ENCODE peak calls at places on chromosome 16, in four cellular contexts. S is GM23338, K is GM23248, X is neural progenitor cell. D is an unnamed sample. For H3K4me1, the result is how much of the 10 kb centered on the place peaks cover.

GRCh38 chr16:3810818-3811217 is 69.7 kb downstream of the CREBBP start:
- DNase-seq in S (peak), K (no peak), X (no peak), D (no peak)

GRCh38 chr16:53566568-53566967 is 63.6 kb upstream of the AKTIP start:
- DNase-seq in S (no peak), K (no peak), X (no peak), D (no peak)

GRCh38 chr16:50444546-50444945 is 75.8 kb upstream of the BRD7 start:
- DNase-seq in S (no peak), K (no peak), X (no peak), D (no peak)

GRCh38 chr16:25748099-25748654 is 56.4 kb downstream of the HS3ST4 start:
- DNase-seq in S (no peak), K (no peak), X (no peak), D (no peak)

GRCh38 chr16:79269211-79269863 is 331.2 kb downstream of the MAF start:
- DNase-seq in S (no peak), K (no peak), X (no peak), D (peak)

GRCh38 chr16:67641779-67642708 is 2.9 kb upstream of the CARMIL2 start:
- DNase-seq in S (no peak), K (peak), X (no peak), D (no peak)

GRCh38 chr16:87438611-87438985 is 46.5 kb downstream of the MAP1LC3B start:
- DNase-seq in S (no peak), K (no peak), X (no peak), D (no peak)

GRCh38 chr16:20807822-20808207 is 1.5 kb downstream of the REXO5 start:
- DNase-seq in S (no peak), K (no peak), X (no peak), D (no peak)

GRCh38 chr16:27728691-27729090 is 178.7 kb downstream of the KATNIP start:
- DNase-seq in S (no peak), K (no peak), X (no peak), D (no peak)

GRCh38 chr16:11576427-11577289 is 10.1 kb downstream of the LITAF start:
- DNase-seq in S (no peak), K (no peak), X (no peak), D (peak)

GRCh38 chr16:4633910-4634635 is 9.4 kb downstream of the MGRN1 start:
- DNase-seq in S (no peak), K (no peak), X (no peak), D (no peak)

GRCh38 chr16:78584991-78585390 is 485.5 kb downstream of the WWOX start:
- DNase-seq in S (no peak), K (no peak), X (no peak), D (no peak)

GRCh38 chr16:72172105-72173034 is at the start of gene PMFBP1:
- DNase-seq in S (peak), K (peak), X (no peak), D (peak)

GRCh38 chr16:87383522-87384161 is at the start of gene FBXO31:
- DNase-seq in S (peak), K (peak), X (peak), D (peak)

GRCh38 chr16:49952386-49952785 is 72.6 kb upstream of the CNEP1R1 start:
- DNase-seq in S (no peak), K (no peak), X (no peak), D (no peak)

GRCh38 chr16:88943741-88944140 is 33.3 kb downstream of the CBFA2T3 start:
- DNase-seq in S (no peak), K (no peak), X (no peak), D (no peak)

GRCh38 chr16:54346046-54346445 is 59.5 kb upstream of the IRX3 start:
- DNase-seq in S (no peak), K (peak), X (no peak), D (no peak)

GRCh38 chr16:87919681-87919994 is 16.7 kb downstream of the CA5A start:
- DNase-seq in S (peak), K (no peak), X (peak), D (no peak)

GRCh38 chr16:12220721-12221120 is 244.2 kb downstream of the SNX29 start:
- DNase-seq in S (no peak), K (no peak), X (no peak), D (no peak)

GRCh38 chr16:4381935-4382794 is 10.5 kb downstream of the VASN start:
- DNase-seq in S (peak), K (no peak), X (no peak), D (no peak)

GRCh38 chr16:5069048-5069447 is 2.6 kb upstream of the ALG1 start:
- DNase-seq in S (no peak), K (no peak), X (no peak), D (no peak)

GRCh38 chr16:16110111-16110490 is 113.2 kb downstream of the ABCC6 start:
- DNase-seq in S (no peak), K (no peak), X (no peak), D (no peak)

GRCh38 chr16:52912565-52913173 is 140.0 kb downstream of the CHD9NB start:
- DNase-seq in S (peak), K (peak), X (peak), D (peak)

GRCh38 chr16:87553174-87553573 is 49.1 kb upstream of the JPH3 start:
- DNase-seq in S (no peak), K (no peak), X (no peak), D (no peak)

GRCh38 chr16:78669994-78670393 is 570.5 kb downstream of the WWOX start:
- DNase-seq in S (no peak), K (peak), X (peak), D (no peak)

GRCh38 chr16:47204736-47205499 is 61.2 kb upstream of the NETO2 start:
- DNase-seq in S (peak), K (no peak), X (peak), D (no peak)

GRCh38 chr16:68843482-68844210 is at the start of gene TANGO6:
- DNase-seq in S (peak), K (peak), X (peak), D (peak)

GRCh38 chr16:4425378-4426020 is at the start of gene DNAJA3:
- DNase-seq in S (peak), K (peak), X (peak), D (peak)

GRCh38 chr16:79331064-79331463 is 269.5 kb downstream of the MAF start:
- DNase-seq in S (no peak), K (no peak), X (no peak), D (no peak)

GRCh38 chr16:19559242-19559910 is 3.9 kb downstream of the VPS35L start:
- DNase-seq in S (peak), K (peak), X (peak), D (peak)

GRCh38 chr16:17777461-17777863 is 306.7 kb upstream of the XYLT1 start:
- DNase-seq in S (no peak), K (peak), X (no peak), D (no peak)

GRCh38 chr16:70696368-70696767 is 10.5 kb upstream of the MTSS2 start:
- DNase-seq in S (no peak), K (no peak), X (no peak), D (no peak)
- H3K4me1 ChIP-seq in S (under half), K (under half), X (under half), D (under half)

DNA sequence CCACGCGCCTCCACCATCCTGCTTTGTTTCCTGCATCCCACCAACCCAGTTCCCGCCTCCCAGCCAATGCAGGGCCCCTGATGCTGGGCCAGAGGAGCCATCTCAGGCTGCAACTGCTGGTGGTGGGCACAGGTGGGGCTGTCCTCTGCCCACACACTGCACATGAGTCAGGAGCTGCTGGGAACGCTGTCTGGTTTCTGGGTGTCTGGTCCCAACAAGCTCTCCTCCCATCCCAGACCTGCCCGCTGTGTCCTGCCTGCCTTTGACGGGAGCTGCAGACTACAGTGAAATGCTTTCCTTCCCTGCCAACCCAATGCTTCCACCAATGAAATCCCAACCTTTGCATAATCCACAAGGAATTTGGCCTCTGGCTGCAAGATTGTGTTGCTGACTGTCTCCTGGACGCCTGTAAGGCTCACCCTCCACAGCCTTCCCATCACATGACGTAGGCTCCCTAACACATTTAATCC is 98.9 kb downstream of the N4BP1 start:
- DNase-seq in S (no peak), K (peak), X (peak), D (no peak)
- TF ChIP-seq EZH2phosphoT487 in S (no peak), K (no peak), X (no peak), D (no peak)

GRCh38 chr16:84500531-84500930 is 3.9 kb downstream of the MEAK7 start:
- DNase-seq in S (no peak), K (no peak), X (no peak), D (no peak)
- H3K27ac ChIP-seq in S (no peak), K (peak), X (no peak), D (no peak)

DNA sequence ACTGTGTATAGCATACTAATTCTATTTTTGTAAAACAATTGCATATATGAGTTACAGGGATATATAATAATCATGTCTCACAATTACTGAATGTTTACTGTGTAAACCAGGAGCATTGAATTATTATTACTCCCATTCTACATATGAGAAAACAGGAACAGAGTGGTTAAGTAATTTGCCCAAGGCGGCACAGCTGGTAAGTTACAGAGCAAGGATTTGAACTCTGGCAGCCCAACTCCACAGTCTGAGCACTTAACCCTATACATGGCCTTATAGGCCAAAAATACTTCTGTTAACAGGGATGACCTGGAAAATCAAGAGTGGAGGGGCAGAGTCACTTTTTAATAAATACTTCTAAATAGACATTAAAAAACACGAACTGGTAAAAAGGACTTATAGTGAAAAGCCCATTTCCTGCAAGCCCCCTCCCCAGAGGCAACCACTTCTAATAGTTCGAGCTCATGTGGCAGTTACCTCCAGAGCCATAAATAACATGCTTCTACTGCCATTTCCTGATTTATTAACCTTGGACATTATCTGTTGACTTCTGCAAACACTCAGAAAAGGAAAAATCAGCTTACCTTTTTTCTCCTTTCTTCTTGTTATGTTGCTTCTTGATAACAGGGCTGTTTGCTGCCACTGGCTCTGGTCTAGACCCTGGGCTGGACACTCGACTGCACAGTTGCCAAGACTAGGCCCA is 22.1 kb upstream of the ADGRG1 start:
- DNase-seq in S (no peak), K (no peak), X (no peak), D (no peak)
- H3K4me1 ChIP-seq in S (under half), K (under half), X (under half), D (under half)

DNA sequence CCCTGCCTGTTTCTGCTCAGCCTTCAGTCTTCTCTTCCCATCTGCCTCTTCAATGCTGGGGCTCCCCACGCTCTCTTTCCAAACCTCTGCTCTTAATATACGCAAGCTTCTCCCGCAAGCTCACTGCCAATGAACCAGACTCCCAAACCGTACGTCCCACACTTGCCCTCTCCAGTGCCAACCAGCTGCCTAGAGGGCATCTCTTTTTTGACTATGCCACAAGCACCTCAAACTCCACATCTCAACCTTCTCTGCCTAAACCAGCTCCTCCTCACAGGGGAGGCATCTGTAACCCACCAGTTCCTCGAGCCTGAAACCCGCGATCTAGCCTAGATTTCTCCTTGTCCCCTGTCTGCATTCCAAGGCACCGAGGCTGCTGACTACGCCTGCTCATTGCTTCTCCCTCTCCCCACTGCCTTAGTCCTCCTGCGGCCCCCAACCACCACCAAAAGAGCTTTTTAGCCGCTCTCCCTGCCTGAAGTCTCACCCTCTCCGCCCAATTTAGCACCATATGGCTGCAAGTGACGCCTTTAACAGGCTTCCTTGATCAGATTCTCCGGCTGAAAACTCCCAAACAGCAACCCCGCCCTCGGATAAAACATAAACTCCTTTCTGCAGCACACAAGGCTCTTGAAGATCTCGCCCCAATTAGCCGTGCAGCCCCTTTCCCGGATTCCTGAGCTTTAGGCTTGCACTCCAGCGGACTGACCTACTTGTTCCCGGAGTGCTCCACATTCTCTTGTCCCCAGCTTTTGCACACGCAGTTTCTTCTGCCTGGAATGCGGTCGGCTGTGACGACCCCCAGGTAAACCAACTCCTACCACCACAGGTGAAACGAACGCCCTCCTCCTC is 1.5 kb downstream of the GGA2 start:
- DNase-seq in S (peak), K (peak), X (peak), D (peak)
- TF ChIP-seq EZH2phosphoT487 in S (no peak), K (no peak), X (no peak), D (no peak)

DNA sequence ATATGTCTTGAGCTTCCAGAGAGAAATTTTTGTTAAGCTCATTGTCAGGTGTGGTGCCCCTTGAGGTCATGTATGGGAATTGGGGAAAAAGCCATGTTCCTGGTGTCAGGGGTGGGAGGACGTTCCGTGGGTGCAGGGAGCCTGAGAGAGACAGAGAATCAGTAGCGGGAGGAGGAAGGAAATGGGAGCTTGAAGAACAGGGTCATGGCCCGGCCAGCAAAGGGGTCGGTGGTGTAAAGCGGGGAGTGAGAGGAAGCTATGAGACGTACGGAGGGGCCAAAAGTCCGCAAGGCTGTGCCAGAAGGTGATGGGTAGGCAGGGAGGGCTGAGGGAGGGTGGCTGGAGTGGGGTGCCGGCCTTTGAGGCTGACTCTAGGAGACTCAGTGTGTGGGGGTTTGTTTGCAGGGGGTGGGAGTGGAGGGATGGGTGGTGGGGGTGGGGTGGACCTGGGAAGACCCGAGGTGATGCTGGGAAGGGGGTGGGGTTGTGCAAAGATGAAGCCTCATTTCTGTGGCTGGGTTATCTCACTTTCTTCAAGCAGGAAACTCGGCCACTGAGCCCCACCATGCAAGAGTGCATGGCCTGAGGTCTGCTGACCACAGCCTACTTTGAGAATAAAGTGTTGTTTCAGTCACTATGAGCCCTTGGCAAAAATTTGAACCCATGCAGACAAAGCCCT is 63.6 kb downstream of the PLCG2 start:
- DNase-seq in S (peak), K (no peak), X (no peak), D (no peak)
- H3K27ac ChIP-seq in S (no peak), K (no peak), X (no peak), D (peak)

GRCh38 chr16:86221085-86221484 is 289.2 kb upstream of the FOXF1 start:
- DNase-seq in S (no peak), K (no peak), X (no peak), D (no peak)
- H3K4me1 ChIP-seq in S (under half), K (under half), X (under half), D (under half)

GRCh38 chr16:57376313-57376818 is 4.1 kb downstream of the CX3CL1 start:
- DNase-seq in S (no peak), K (no peak), X (no peak), D (no peak)

GRCh38 chr16:57371494-57372371 is 557 bp upstream of the CX3CL1 start:
- DNase-seq in S (no peak), K (no peak), X (no peak), D (no peak)

GRCh38 chr16:57373117-57373947 is 1.0 kb downstream of the CX3CL1 start:
- DNase-seq in S (no peak), K (no peak), X (peak), D (no peak)

GRCh38 chr16:57372372-57373116 is at the start of gene CX3CL1:
- DNase-seq in S (peak), K (peak), X (peak), D (no peak)

GRCh38 chr16:57374067-57374534 is 1.8 kb downstream of the CX3CL1 start:
- DNase-seq in S (no peak), K (peak), X (no peak), D (no peak)
- TF ChIP-seq EZH2phosphoT487 in S (no peak), K (no peak), X (no peak), D (no peak)

GRCh38 chr16:66609139-66609510 is 4.6 kb downstream of the CMTM3 start:
- DNase-seq in S (no peak), K (no peak), X (no peak), D (no peak)
- H3K27ac ChIP-seq in S (peak), K (no peak), X (no peak), D (no peak)

DNA sequence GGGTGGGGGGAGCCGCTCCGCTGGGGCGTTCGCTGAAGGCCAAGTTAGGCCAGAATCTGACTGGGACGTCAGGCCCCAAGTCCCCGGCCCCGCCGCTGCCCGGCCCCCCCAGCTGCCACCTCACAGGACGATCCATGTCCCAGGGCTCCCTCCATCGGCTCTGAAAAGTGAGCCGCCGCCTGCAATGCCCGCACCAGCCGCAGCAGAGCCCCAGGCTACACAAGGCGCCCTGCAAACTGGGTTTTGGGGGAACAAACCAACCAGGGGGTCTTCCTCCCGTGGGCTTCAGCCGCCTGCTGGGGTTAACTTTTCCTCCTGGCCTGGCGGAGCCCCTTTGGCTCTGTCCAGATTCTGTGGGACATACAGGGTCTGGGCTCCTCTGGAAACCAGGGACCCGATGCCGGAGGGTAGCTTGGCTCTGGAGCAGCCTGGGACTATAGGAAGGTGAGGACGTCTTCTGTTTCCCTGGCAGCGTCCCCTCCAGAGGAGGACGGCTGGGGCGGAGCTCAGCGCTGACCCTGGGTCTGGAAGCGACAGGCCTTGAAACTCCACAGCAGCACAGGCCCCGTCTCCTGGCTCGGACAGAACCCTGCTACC is 835 bp downstream of the NME4 start:
- DNase-seq in S (peak), K (peak), X (peak), D (peak)
- H3K4me1 ChIP-seq in S (under half), K (under half), X (under half), D (under half)